ENCODE peak calls at places on chromosomes 1 and 21, in six cellular contexts. One of them, this sample, is unnamed.

GRCh38 chr1:226825037-226825745 is 45.2 kb upstream of the PSEN2 start:
- DNase-seq in Calu3: no peak
- DNase-seq in activated effector memory CD4-positive, alpha-beta T cell treated with anti-CD3 and anti-CD28 coated beads, Interleukin-2, amount 50 U/mL, for 16 hours: no peak
- DNase-seq in foreskin fibroblast: no peak
- DNase-seq in SHP77: no peak
- DNase-seq in COR-L47: peak
- DNase-seq in this sample: no peak

GRCh38 chr1:9900142-9901043 is 9.7 kb downstream of the CTNNBIP1 start:
- DNase-seq in SHP77: peak
- DNase-seq in COR-L47: no peak
- DNase-seq in activated effector memory CD4-positive, alpha-beta T cell treated with anti-CD3 and anti-CD28 coated beads, Interleukin-2, amount 50 U/mL, for 16 hours: no peak
- DNase-seq in Calu3: peak
- DNase-seq in foreskin fibroblast: no peak
- DNase-seq in this sample: no peak

GRCh38 chr1:42420911-42421585 is 34.8 kb downstream of the ZMYND12 start:
- DNase-seq in activated effector memory CD4-positive, alpha-beta T cell treated with anti-CD3 and anti-CD28 coated beads, Interleukin-2, amount 50 U/mL, for 16 hours: no peak
- DNase-seq in COR-L47: peak
- DNase-seq in Calu3: no peak
- DNase-seq in foreskin fibroblast: peak
- DNase-seq in SHP77: peak
- DNase-seq in this sample: peak

GRCh38 chr1:39877231-39877778 is 6.0 kb downstream of the TRIT1 start:
- DNase-seq in foreskin fibroblast: no peak
- DNase-seq in activated effector memory CD4-positive, alpha-beta T cell treated with anti-CD3 and anti-CD28 coated beads, Interleukin-2, amount 50 U/mL, for 16 hours: no peak
- DNase-seq in COR-L47: no peak
- DNase-seq in SHP77: no peak
- DNase-seq in Calu3: no peak
- DNase-seq in this sample: no peak

GRCh38 chr1:41515778-41516167 is 31.3 kb upstream of the EDN2 start:
- DNase-seq in COR-L47: no peak
- DNase-seq in activated effector memory CD4-positive, alpha-beta T cell treated with anti-CD3 and anti-CD28 coated beads, Interleukin-2, amount 50 U/mL, for 16 hours: no peak
- DNase-seq in SHP77: no peak
- DNase-seq in Calu3: no peak
- DNase-seq in foreskin fibroblast: no peak
- DNase-seq in this sample: no peak

GRCh38 chr21:38917045-38917774 is 111.5 kb downstream of the ETS2 start:
- DNase-seq in SHP77: peak
- DNase-seq in foreskin fibroblast: no peak
- DNase-seq in COR-L47: peak
- DNase-seq in activated effector memory CD4-positive, alpha-beta T cell treated with anti-CD3 and anti-CD28 coated beads, Interleukin-2, amount 50 U/mL, for 16 hours: no peak
- DNase-seq in Calu3: no peak
- DNase-seq in this sample: no peak

GRCh38 chr1:157409927-157410326 is 142.4 kb downstream of the FCRL5 start:
- DNase-seq in activated effector memory CD4-positive, alpha-beta T cell treated with anti-CD3 and anti-CD28 coated beads, Interleukin-2, amount 50 U/mL, for 16 hours: no peak
- DNase-seq in foreskin fibroblast: no peak
- DNase-seq in Calu3: no peak
- DNase-seq in SHP77: no peak
- DNase-seq in COR-L47: no peak
- DNase-seq in this sample: no peak

GRCh38 chr1:60431593-60431992 is 358.0 kb upstream of the C1orf87 start:
- DNase-seq in SHP77: no peak
- DNase-seq in Calu3: no peak
- DNase-seq in foreskin fibroblast: peak
- DNase-seq in COR-L47: no peak
- DNase-seq in activated effector memory CD4-positive, alpha-beta T cell treated with anti-CD3 and anti-CD28 coated beads, Interleukin-2, amount 50 U/mL, for 16 hours: no peak
- DNase-seq in this sample: no peak

GRCh38 chr1:225863167-225863566 is 19.0 kb downstream of the TMEM63A start:
- DNase-seq in activated effector memory CD4-positive, alpha-beta T cell treated with anti-CD3 and anti-CD28 coated beads, Interleukin-2, amount 50 U/mL, for 16 hours: no peak
- DNase-seq in SHP77: no peak
- DNase-seq in foreskin fibroblast: no peak
- DNase-seq in COR-L47: no peak
- DNase-seq in Calu3: no peak
- DNase-seq in this sample: no peak

GRCh38 chr1:50699795-50700194 is 260.3 kb downstream of the FAF1 start:
- DNase-seq in Calu3: no peak
- DNase-seq in SHP77: no peak
- DNase-seq in COR-L47: no peak
- DNase-seq in activated effector memory CD4-positive, alpha-beta T cell treated with anti-CD3 and anti-CD28 coated beads, Interleukin-2, amount 50 U/mL, for 16 hours: no peak
- DNase-seq in foreskin fibroblast: no peak
- DNase-seq in this sample: no peak

GRCh38 chr1:31605908-31606427 is 11.5 kb upstream of the HCRTR1 start:
- DNase-seq in activated effector memory CD4-positive, alpha-beta T cell treated with anti-CD3 and anti-CD28 coated beads, Interleukin-2, amount 50 U/mL, for 16 hours: peak
- DNase-seq in Calu3: no peak
- DNase-seq in foreskin fibroblast: peak
- DNase-seq in COR-L47: no peak
- DNase-seq in SHP77: no peak
- DNase-seq in this sample: peak

GRCh38 chr21:41726970-41727783 is 39.7 kb downstream of the RIPK4 start:
- DNase-seq in foreskin fibroblast: peak
- DNase-seq in SHP77: no peak
- DNase-seq in Calu3: peak
- DNase-seq in activated effector memory CD4-positive, alpha-beta T cell treated with anti-CD3 and anti-CD28 coated beads, Interleukin-2, amount 50 U/mL, for 16 hours: no peak
- DNase-seq in COR-L47: no peak
- DNase-seq in this sample: peak

GRCh38 chr1:6392081-6392879 is 1.3 kb downstream of the ACOT7 start:
- DNase-seq in SHP77: peak
- DNase-seq in activated effector memory CD4-positive, alpha-beta T cell treated with anti-CD3 and anti-CD28 coated beads, Interleukin-2, amount 50 U/mL, for 16 hours: peak
- DNase-seq in COR-L47: no peak
- DNase-seq in foreskin fibroblast: peak
- DNase-seq in Calu3: no peak
- DNase-seq in this sample: no peak

GRCh38 chr1:160064746-160065145 is 5.2 kb downstream of the KCNJ10 start:
- DNase-seq in foreskin fibroblast: no peak
- DNase-seq in Calu3: no peak
- DNase-seq in COR-L47: no peak
- DNase-seq in SHP77: no peak
- DNase-seq in activated effector memory CD4-positive, alpha-beta T cell treated with anti-CD3 and anti-CD28 coated beads, Interleukin-2, amount 50 U/mL, for 16 hours: no peak
- DNase-seq in this sample: no peak

GRCh38 chr1:68010094-68010493 is 40.3 kb downstream of the DIRAS3 start:
- DNase-seq in Calu3: no peak
- DNase-seq in SHP77: peak
- DNase-seq in COR-L47: peak
- DNase-seq in foreskin fibroblast: peak
- DNase-seq in activated effector memory CD4-positive, alpha-beta T cell treated with anti-CD3 and anti-CD28 coated beads, Interleukin-2, amount 50 U/mL, for 16 hours: no peak
- DNase-seq in this sample: peak

GRCh38 chr21:46189213-46189958 is 5.1 kb upstream of the SPATC1L start:
- DNase-seq in foreskin fibroblast: peak
- DNase-seq in COR-L47: no peak
- DNase-seq in activated effector memory CD4-positive, alpha-beta T cell treated with anti-CD3 and anti-CD28 coated beads, Interleukin-2, amount 50 U/mL, for 16 hours: no peak
- DNase-seq in Calu3: no peak
- DNase-seq in SHP77: no peak
- DNase-seq in this sample: peak

GRCh38 chr1:175126347-175126746 is 58.7 kb downstream of the TNN start:
- DNase-seq in foreskin fibroblast: no peak
- DNase-seq in COR-L47: no peak
- DNase-seq in Calu3: no peak
- DNase-seq in SHP77: no peak
- DNase-seq in activated effector memory CD4-positive, alpha-beta T cell treated with anti-CD3 and anti-CD28 coated beads, Interleukin-2, amount 50 U/mL, for 16 hours: no peak
- DNase-seq in this sample: no peak

GRCh38 chr1:19418503-19418971 is 66.8 kb downstream of the CAPZB start:
- DNase-seq in foreskin fibroblast: peak
- DNase-seq in activated effector memory CD4-positive, alpha-beta T cell treated with anti-CD3 and anti-CD28 coated beads, Interleukin-2, amount 50 U/mL, for 16 hours: no peak
- DNase-seq in COR-L47: no peak
- DNase-seq in Calu3: no peak
- DNase-seq in SHP77: no peak
- DNase-seq in this sample: no peak

This sample was measured in LHCN-M2.